ENCODE peak calls at places on chromosomes 3 and 15, in five cellular contexts. One of them, this sample, is unnamed.

GRCh38 chr3:154089416-154090115 is 31.6 kb upstream of the ARHGEF26 start:
- DNase-seq in kidney: no peak
- DNase-seq in right cardiac atrium: no peak
- DNase-seq in tibial artery: no peak
- DNase-seq in SJSA1: no peak
- DNase-seq in this sample: no peak

GRCh38 chr3:30319713-30320112 is 286.7 kb upstream of the TGFBR2 start:
- DNase-seq in kidney: no peak
- DNase-seq in right cardiac atrium: peak; percentile 59
- DNase-seq in tibial artery: no peak
- DNase-seq in SJSA1: peak; percentile 22
- DNase-seq in this sample: peak; percentile 43

GRCh38 chr3:102176393-102176792 is 258.4 kb upstream of the ZPLD1 start:
- DNase-seq in kidney: no peak
- DNase-seq in right cardiac atrium: no peak
- DNase-seq in tibial artery: no peak
- DNase-seq in SJSA1: no peak
- DNase-seq in this sample: no peak

GRCh38 chr3:43863966-43864933 is 173.5 kb downstream of the ABHD5 start:
- DNase-seq in kidney: no peak
- DNase-seq in right cardiac atrium: no peak
- DNase-seq in tibial artery: no peak
- DNase-seq in SJSA1: no peak
- DNase-seq in this sample: peak; percentile 20

GRCh38 chr3:23654571-23654970 is 151.2 kb upstream of the UBE2E1 start:
- DNase-seq in kidney: no peak
- DNase-seq in right cardiac atrium: no peak
- DNase-seq in tibial artery: no peak
- DNase-seq in SJSA1: no peak
- DNase-seq in this sample: no peak

GRCh38 chr15:59298255-59298856 is 74.3 kb downstream of the MYO1E start:
- DNase-seq in kidney: no peak
- DNase-seq in right cardiac atrium: no peak
- DNase-seq in tibial artery: no peak
- DNase-seq in SJSA1: no peak
- DNase-seq in this sample: no peak

GRCh38 chr3:168847293-168847883 is 751.7 kb upstream of the GOLIM4 start:
- DNase-seq in kidney: no peak
- DNase-seq in right cardiac atrium: no peak
- DNase-seq in tibial artery: no peak
- DNase-seq in SJSA1: peak; percentile 8
- DNase-seq in this sample: no peak

GRCh38 chr3:192915724-192916123 is 1.9 kb downstream of the MB21D2 start:
- DNase-seq in kidney: no peak
- DNase-seq in right cardiac atrium: no peak
- DNase-seq in tibial artery: no peak
- DNase-seq in SJSA1: peak; percentile 39
- DNase-seq in this sample: no peak

GRCh38 chr3:71724584-71725278 is 471 bp downstream of the EIF4E3 start:
- DNase-seq in kidney: peak; percentile 80
- DNase-seq in right cardiac atrium: peak; percentile 73
- DNase-seq in tibial artery: peak; percentile 34
- DNase-seq in SJSA1: peak; percentile 42
- DNase-seq in this sample: peak; percentile 64

GRCh38 chr3:128524374-128525299 is 31.6 kb upstream of the GATA2 start:
- DNase-seq in kidney: peak; percentile 82
- DNase-seq in right cardiac atrium: no peak
- DNase-seq in tibial artery: no peak
- DNase-seq in SJSA1: peak; percentile 21
- DNase-seq in this sample: no peak

GRCh38 chr15:81106560-81106959 is 27.5 kb upstream of the CFAP161 start:
- DNase-seq in kidney: no peak
- DNase-seq in right cardiac atrium: no peak
- DNase-seq in tibial artery: peak; percentile 53
- DNase-seq in SJSA1: peak; percentile 47
- DNase-seq in this sample: no peak

GRCh38 chr15:38818156-38818745 is 253.6 kb upstream of the RASGRP1 start:
- DNase-seq in kidney: no peak
- DNase-seq in right cardiac atrium: no peak
- DNase-seq in tibial artery: no peak
- DNase-seq in SJSA1: no peak
- DNase-seq in this sample: no peak

GRCh38 chr15:78368671-78369070 is 28.5 kb downstream of the CRABP1 start:
- DNase-seq in kidney: no peak
- DNase-seq in right cardiac atrium: no peak
- DNase-seq in tibial artery: no peak
- DNase-seq in SJSA1: no peak
- DNase-seq in this sample: no peak

GRCh38 chr3:113174806-113175490 is 36.4 kb upstream of the BOC start:
- DNase-seq in kidney: no peak
- DNase-seq in right cardiac atrium: no peak
- DNase-seq in tibial artery: no peak
- DNase-seq in SJSA1: no peak
- DNase-seq in this sample: no peak

GRCh38 chr3:79810529-79810928 is 42.7 kb upstream of the ROBO1 start:
- DNase-seq in kidney: no peak
- DNase-seq in right cardiac atrium: no peak
- DNase-seq in tibial artery: no peak
- DNase-seq in SJSA1: no peak
- DNase-seq in this sample: no peak
- H3K4me3 ChIP-seq in kidney: no peak overlapping the region
- H3K4me3 ChIP-seq in right cardiac atrium: no peak overlapping the region
- H3K4me3 ChIP-seq in tibial artery: no peak overlapping the region
- H3K4me3 ChIP-seq in SJSA1: no peak overlapping the region
- H3K4me3 ChIP-seq in this sample: no peak overlapping the region

GRCh38 chr15:70859322-70859908 is 5.5 kb upstream of the LARP6 start:
- DNase-seq in kidney: no peak
- DNase-seq in right cardiac atrium: no peak
- DNase-seq in tibial artery: no peak
- DNase-seq in SJSA1: no peak
- DNase-seq in this sample: no peak
- H3K27ac ChIP-seq in kidney: no peak overlapping the region
- H3K27ac ChIP-seq in right cardiac atrium: no peak overlapping the region
- H3K27ac ChIP-seq in tibial artery: peak overlapping the region; percentile 90
- H3K27ac ChIP-seq in SJSA1: no peak overlapping the region
- H3K27ac ChIP-seq in this sample: no peak overlapping the region

DNA sequence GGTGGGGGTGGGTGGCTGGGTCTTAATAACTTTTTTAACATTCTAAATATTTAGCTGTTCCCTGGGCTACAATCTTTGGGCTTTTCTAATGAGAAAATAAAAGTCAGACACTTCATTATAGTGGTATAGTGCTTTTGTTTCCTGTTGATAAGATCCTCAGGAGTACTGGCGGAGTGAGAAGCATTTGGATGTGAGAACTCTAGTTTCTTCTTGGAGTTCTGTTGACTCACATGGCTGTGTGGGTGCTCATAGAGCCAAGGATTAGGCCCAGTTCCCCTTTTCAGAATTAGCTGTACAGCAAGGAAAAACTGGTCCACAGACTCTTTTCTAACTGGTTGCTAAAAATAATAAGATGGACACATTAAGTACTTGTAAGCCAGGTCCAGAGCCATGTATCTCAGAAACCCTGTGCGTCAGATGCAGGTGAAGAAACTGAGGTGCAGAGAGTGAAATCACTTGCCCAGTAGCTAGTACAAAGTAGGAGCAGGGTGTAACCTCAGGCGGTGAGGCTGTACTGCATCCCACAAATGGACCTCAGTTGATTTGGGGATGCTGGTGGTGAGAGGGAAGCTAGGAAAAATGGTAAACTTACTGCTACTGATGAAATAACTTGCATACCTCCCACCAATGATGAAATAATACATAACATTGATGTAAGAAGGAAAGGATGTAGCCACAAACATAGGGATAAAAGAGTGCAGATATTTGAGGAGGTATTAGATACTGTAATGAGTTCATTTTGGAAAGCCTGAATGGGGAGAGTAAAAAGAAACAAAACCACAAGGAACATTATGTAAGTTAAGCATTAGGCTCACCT is 2.4 kb downstream of the ITPR1 start:
- DNase-seq in kidney: no peak
- DNase-seq in right cardiac atrium: no peak
- DNase-seq in tibial artery: no peak
- DNase-seq in SJSA1: no peak
- DNase-seq in this sample: no peak
- H3K4me3 ChIP-seq in kidney: peak overlapping the region; percentile 91
- H3K4me3 ChIP-seq in right cardiac atrium: peak overlapping the region; percentile 12
- H3K4me3 ChIP-seq in tibial artery: peak overlapping the region; percentile 80
- H3K4me3 ChIP-seq in SJSA1: no peak overlapping the region
- H3K4me3 ChIP-seq in this sample: peak overlapping the region; percentile 87

DNA sequence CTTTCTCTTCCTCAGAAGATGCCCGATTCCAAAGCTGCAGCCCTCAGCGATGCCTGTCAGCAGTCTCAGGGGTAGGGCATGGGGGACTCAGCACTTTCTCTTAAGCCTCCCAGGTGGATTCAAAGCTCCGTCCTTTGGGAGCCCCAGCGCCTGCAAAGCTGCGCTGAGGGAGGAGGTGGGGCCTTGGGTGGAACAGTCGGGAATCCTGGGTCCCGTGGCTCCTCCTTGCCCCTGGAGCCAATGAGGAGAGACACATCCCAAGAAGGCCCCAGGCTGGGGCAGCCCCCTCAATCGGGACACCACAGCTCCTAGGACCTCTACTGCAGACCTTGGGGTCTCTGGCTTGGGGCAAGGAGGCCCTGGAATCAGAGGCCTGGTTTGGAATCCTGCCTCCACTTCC is 227.5 kb upstream of the IGF1R start:
- DNase-seq in kidney: no peak
- DNase-seq in right cardiac atrium: no peak
- DNase-seq in tibial artery: no peak
- DNase-seq in SJSA1: no peak
- DNase-seq in this sample: no peak
- H3K27ac ChIP-seq in kidney: no peak overlapping the region
- H3K27ac ChIP-seq in right cardiac atrium: no peak overlapping the region
- H3K27ac ChIP-seq in tibial artery: peak overlapping the region; percentile 38
- H3K27ac ChIP-seq in SJSA1: no peak overlapping the region
- H3K27ac ChIP-seq in this sample: no peak overlapping the region

DNA sequence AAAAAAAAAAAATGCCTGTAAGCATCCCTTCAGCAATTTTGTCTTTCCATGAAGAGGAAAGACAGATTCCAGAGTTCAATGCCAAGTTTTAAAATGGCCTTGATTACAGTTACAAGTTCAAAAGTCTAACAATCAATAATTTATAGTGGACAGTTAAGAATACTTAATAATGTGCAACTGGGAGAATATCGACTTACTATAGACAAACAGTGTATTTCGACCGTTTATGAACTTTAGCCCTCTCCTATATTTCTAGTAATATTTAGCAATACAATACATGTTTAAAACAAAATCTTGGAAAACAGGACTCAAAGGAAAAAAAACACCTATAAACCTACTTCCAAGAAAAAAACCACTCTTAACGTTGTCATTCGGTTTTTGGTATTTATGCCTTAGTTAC is 1.5 kb downstream of the PBRM1 start:
- DNase-seq in kidney: no peak
- DNase-seq in right cardiac atrium: no peak
- DNase-seq in tibial artery: no peak
- DNase-seq in SJSA1: no peak
- DNase-seq in this sample: no peak
- H3K4me3 ChIP-seq in kidney: peak overlapping the region; percentile 93
- H3K4me3 ChIP-seq in right cardiac atrium: no peak overlapping the region
- H3K4me3 ChIP-seq in tibial artery: no peak overlapping the region
- H3K4me3 ChIP-seq in SJSA1: no peak overlapping the region
- H3K4me3 ChIP-seq in this sample: no peak overlapping the region

GRCh38 chr3:14146381-14147062 is 21.7 kb downstream of the TMEM43 start:
- DNase-seq in kidney: peak; percentile 65
- DNase-seq in right cardiac atrium: peak; percentile 28
- DNase-seq in tibial artery: no peak
- DNase-seq in SJSA1: no peak
- DNase-seq in this sample: no peak
- H3K27ac ChIP-seq in kidney: no peak overlapping the region
- H3K27ac ChIP-seq in right cardiac atrium: no peak overlapping the region
- H3K27ac ChIP-seq in tibial artery: peak overlapping the region; percentile 88
- H3K27ac ChIP-seq in SJSA1: no peak overlapping the region
- H3K27ac ChIP-seq in this sample: no peak overlapping the region

GRCh38 chr3:52714335-52715302 is 8.7 kb downstream of the SPCS1 start:
- DNase-seq in kidney: peak; percentile 75
- DNase-seq in right cardiac atrium: peak; percentile 64
- DNase-seq in tibial artery: no peak
- DNase-seq in SJSA1: no peak
- DNase-seq in this sample: no peak
- H3K4me3 ChIP-seq in kidney: peak overlapping the region; percentile 29
- H3K4me3 ChIP-seq in right cardiac atrium: no peak overlapping the region
- H3K4me3 ChIP-seq in tibial artery: no peak overlapping the region
- H3K4me3 ChIP-seq in SJSA1: no peak overlapping the region
- H3K4me3 ChIP-seq in this sample: no peak overlapping the region

GRCh38 chr3:114231616-114232015 is 5.8 kb downstream of the ZNF80 start:
- DNase-seq in kidney: no peak
- DNase-seq in right cardiac atrium: no peak
- DNase-seq in tibial artery: no peak
- DNase-seq in SJSA1: no peak
- DNase-seq in this sample: no peak
- H3K27ac ChIP-seq in kidney: no peak overlapping the region
- H3K27ac ChIP-seq in right cardiac atrium: no peak overlapping the region
- H3K27ac ChIP-seq in tibial artery: no peak overlapping the region
- H3K27ac ChIP-seq in SJSA1: no peak overlapping the region
- H3K27ac ChIP-seq in this sample: no peak overlapping the region